ENCODE peak calls at places on chromosomes 3 and 15, in six cellular contexts. V, X, F, C, B and Q are unnamed samples.

GRCh38 chr15:78000089-78000926 is 77.2 kb downstream of the TBC1D2B start:
- DNase-seq in B (peak), X (peak), V (peak), F (peak), C (no peak), Q (peak)

GRCh38 chr3:53195602-53196574 is 34.9 kb downstream of the PRKCD start:
- DNase-seq in V (peak), B (no peak), F (peak), X (peak), C (no peak), Q (peak)

GRCh38 chr15:70356919-70357318 is 259.2 kb upstream of the TLE3 start:
- DNase-seq in V (no peak), C (no peak), F (no peak), B (no peak), X (no peak), Q (no peak)

GRCh38 chr3:132783152-132783551 is 60.9 kb upstream of the NPHP3 start:
- DNase-seq in V (no peak), X (no peak), B (no peak), F (no peak), C (no peak), Q (no peak)

GRCh38 chr3:23590874-23591273 is 214.9 kb upstream of the UBE2E1 start:
- DNase-seq in F (no peak), C (peak), V (no peak), X (no peak), B (no peak), Q (no peak)

GRCh38 chr3:110562621-110563020 is 509.0 kb upstream of the NECTIN3 start:
- DNase-seq in B (no peak), F (no peak), V (peak), X (no peak), C (no peak), Q (no peak)

GRCh38 chr3:189787622-189788021 is 156.4 kb downstream of the TP63 start:
- DNase-seq in C (no peak), B (no peak), X (no peak), V (no peak), F (peak), Q (no peak)

GRCh38 chr15:69973102-69973714 is 124.5 kb downstream of the TLE3 start:
- DNase-seq in X (peak), B (peak), F (no peak), V (peak), C (no peak), Q (peak)

GRCh38 chr15:98870788-98871187 is 136.8 kb downstream of the PGPEP1L start:
- DNase-seq in X (no peak), B (no peak), F (no peak), C (no peak), V (no peak), Q (no peak)

GRCh38 chr15:73941871-73942635 is 15.8 kb downstream of the LOXL1 start:
- DNase-seq in V (no peak), X (no peak), B (no peak), C (no peak), F (no peak), Q (no peak)

GRCh38 chr3:193872265-193872753 is 263.6 kb upstream of the HES1 start:
- DNase-seq in C (no peak), X (peak), F (peak), V (peak), B (peak), Q (peak)

GRCh38 chr3:70821602-70822001 is 509.2 kb upstream of the MDFIC2 start:
- DNase-seq in F (no peak), X (no peak), B (no peak), V (no peak), C (no peak), Q (no peak)

GRCh38 chr15:60006203-60006782 is 2.2 kb downstream of the FOXB1 start:
- DNase-seq in F (peak), V (no peak), B (no peak), X (peak), C (no peak), Q (peak)

GRCh38 chr15:39641187-39641889 is 60.5 kb downstream of the THBS1 start:
- DNase-seq in F (no peak), B (no peak), C (no peak), V (no peak), X (no peak), Q (no peak)

GRCh38 chr3:102206506-102207145 is 228.2 kb upstream of the ZPLD1 start:
- DNase-seq in C (no peak), X (no peak), V (no peak), F (peak), B (no peak), Q (no peak)

GRCh38 chr15:65533057-65533752 is 2.9 kb downstream of the HACD3 start:
- DNase-seq in V (no peak), F (no peak), X (peak), C (no peak), B (no peak), Q (no peak)

GRCh38 chr3:72950801-72951200 is 45.8 kb upstream of the PPP4R2 start:
- DNase-seq in B (peak), V (no peak), C (no peak), F (no peak), X (no peak), Q (no peak)

GRCh38 chr3:57446318-57446841 is 97.8 kb downstream of the DNAH12 start:
- DNase-seq in X (peak), F (no peak), C (no peak), V (no peak), B (no peak), Q (no peak)

GRCh38 chr3:70811880-70812279 is 499.4 kb upstream of the MDFIC2 start:
- DNase-seq in V (no peak), F (no peak), C (no peak), B (no peak), X (no peak), Q (no peak)

GRCh38 chr3:48548731-48549705 is 7.6 kb downstream of the PFKFB4 start:
- DNase-seq in X (peak), V (peak), C (no peak), B (peak), F (peak), Q (peak)

GRCh38 chr3:184734903-184735630 is 23.2 kb upstream of the MAGEF1 start:
- DNase-seq in V (no peak), X (no peak), C (no peak), F (no peak), B (no peak), Q (no peak)

GRCh38 chr15:81939604-81940440 is 106.0 kb downstream of the MEX3B start:
- DNase-seq in V (peak), C (no peak), F (peak), X (peak), B (peak), Q (peak)

GRCh38 chr3:181704421-181705066 is 7.2 kb upstream of the SOX2 start:
- DNase-seq in X (no peak), B (no peak), F (no peak), C (no peak), V (no peak), Q (no peak)

GRCh38 chr3:196868297-196868661 is 559 bp downstream of the SENP5 start:
- DNase-seq in C (no peak), F (no peak), B (peak), X (peak), V (no peak), Q (no peak)

GRCh38 chr15:34647569-34648334 is 64.3 kb upstream of the GOLGA8B start:
- DNase-seq in B (no peak), X (no peak), C (no peak), V (no peak), F (no peak), Q (peak)

GRCh38 chr3:127077068-127077467 is 94.2 kb downstream of the PLXNA1 start:
- DNase-seq in C (no peak), X (no peak), B (no peak), F (no peak), V (no peak), Q (no peak)

GRCh38 chr3:99776516-99777209 is 41.0 kb upstream of the CMSS1 start:
- DNase-seq in V (no peak), F (peak), X (no peak), C (no peak), B (no peak), Q (no peak)

GRCh38 chr3:191460360-191460759 is 603 bp upstream of the PYDC2 start:
- DNase-seq in X (no peak), F (no peak), V (no peak), C (no peak), B (no peak), Q (no peak)

GRCh38 chr15:29127506-29128430 is 141.9 kb downstream of the NSMCE3 start:
- DNase-seq in X (no peak), V (no peak), C (no peak), F (no peak), B (no peak), Q (no peak)

GRCh38 chr3:144744473-144744872 is 772.9 kb downstream of the DIPK2A start:
- DNase-seq in V (no peak), B (no peak), X (no peak), F (no peak), C (no peak), Q (no peak)

GRCh38 chr15:74242296-74242929 is 6.3 kb downstream of the CCDC33 start:
- DNase-seq in B (peak), V (peak), F (peak), X (peak), C (no peak), Q (no peak)

GRCh38 chr3:52121459-52121795 is 32.8 kb downstream of the POC1A start:
- DNase-seq in B (no peak), X (no peak), V (no peak), F (peak), C (no peak), Q (peak)

GRCh38 chr15:63857459-63857856 is 23.7 kb upstream of the HERC1 start:
- DNase-seq in X (no peak), B (no peak), F (no peak), V (no peak), C (no peak), Q (no peak)

GRCh38 chr3:53729130-53729529 is 117.1 kb downstream of the CHDH start:
- DNase-seq in C (no peak), V (no peak), X (no peak), F (no peak), B (no peak), Q (no peak)

GRCh38 chr3:105786241-105786640 is 82.6 kb downstream of the CBLB start:
- DNase-seq in X (no peak), C (no peak), V (no peak), F (no peak), B (no peak), Q (no peak)
- H3K4me3 ChIP-seq in X (no peak), C (no peak), V (no peak), F (no peak), B (no peak), Q (no peak)

GRCh38 chr15:43878466-43878865 is 51.7 kb downstream of the WDR76 start:
- DNase-seq in X (no peak), F (no peak), C (no peak), B (no peak), V (no peak), Q (no peak)

GRCh38 chr15:43879386-43880355 is 52.9 kb downstream of the WDR76 start:
- DNase-seq in F (no peak), C (no peak), V (no peak), B (no peak), X (no peak), Q (no peak)

GRCh38 chr15:43883571-43883970 is 56.8 kb downstream of the WDR76 start:
- DNase-seq in C (no peak), F (no peak), X (no peak), B (no peak), V (no peak), Q (no peak)

GRCh38 chr15:43880406-43881184 is 53.8 kb downstream of the WDR76 start:
- DNase-seq in X (no peak), F (no peak), C (no peak), B (no peak), V (no peak), Q (peak)

GRCh38 chr15:43881944-43882343 is 55.1 kb downstream of the WDR76 start:
- DNase-seq in C (no peak), X (no peak), F (peak), V (no peak), B (no peak), Q (no peak)
- TF ChIP-seq CTCF in C (peak), X (peak), F (peak), V (peak), B (peak), Q (peak)

GRCh38 chr3:37419979-37420378 is 245.6 kb upstream of the LRRFIP2 start:
- DNase-seq in X (no peak), C (no peak), F (no peak), V (no peak), B (peak), Q (no peak)
- TF ChIP-seq MYC in X (no peak), C (no peak), F (no peak), V (no peak), B (no peak), Q (no peak)

DNA sequence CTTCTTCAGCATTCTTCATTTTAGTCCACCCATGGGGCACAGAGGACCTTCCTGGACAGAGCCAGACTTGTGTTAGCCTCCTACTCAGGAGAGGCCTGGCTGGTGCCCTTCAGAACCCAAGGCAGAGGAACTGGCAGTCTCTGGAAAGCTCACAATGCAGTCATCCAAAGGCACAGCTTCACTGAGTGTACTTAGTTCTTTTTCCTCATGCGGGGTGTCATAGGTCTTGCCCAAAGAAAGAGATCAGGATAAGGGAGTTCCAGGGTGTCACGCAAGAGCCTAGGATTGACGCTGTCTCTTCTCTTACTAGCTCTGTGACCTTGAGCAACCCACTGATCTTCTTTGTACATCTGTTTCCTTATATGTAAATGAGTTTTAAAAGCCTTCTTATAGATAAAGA is 58.7 kb downstream of the CD200 start:
- DNase-seq in F (no peak), V (no peak), C (no peak), X (no peak), B (no peak), Q (no peak)
- H3K4me3 ChIP-seq in F (no peak), V (no peak), C (no peak), X (no peak), B (no peak), Q (no peak)